ENCODE peak calls at places on chromosomes 3 and 15, in seven cellular contexts. D, Q, N, V, X, M and Z are unnamed samples.

GRCh38 chr15:74799255-74799842 is 13.3 kb upstream of the LMAN1L start:
- DNase-seq in D (no peak), Q (no peak), N (no peak), V (no peak), X (no peak), M (no peak), Z (no peak)

GRCh38 chr15:43516801-43517353 is 531 bp upstream of the MAP1A start:
- DNase-seq in D (no peak), Q (no peak), N (no peak), V (no peak), X (no peak), M (no peak), Z (peak)

GRCh38 chr3:5312278-5312677 is 124.8 kb downstream of the EDEM1 start:
- DNase-seq in D (no peak), Q (no peak), N (no peak), V (no peak), X (no peak), M (no peak), Z (no peak)

GRCh38 chr3:177574232-177574856 is 377.1 kb upstream of the TBL1XR1 start:
- DNase-seq in D (no peak), Q (no peak), N (no peak), V (peak), X (peak), M (peak), Z (no peak)

GRCh38 chr15:80588801-80589200 is 106.3 kb upstream of the ABHD17C start:
- DNase-seq in D (no peak), Q (no peak), N (no peak), V (no peak), X (peak), M (no peak), Z (no peak)

GRCh38 chr3:38578551-38578950 is 70.9 kb downstream of the SCN5A start:
- DNase-seq in D (no peak), Q (peak), N (no peak), V (no peak), X (peak), M (no peak), Z (peak)

GRCh38 chr15:66826504-66826903 is 124.5 kb downstream of the SMAD6 start:
- DNase-seq in D (no peak), Q (no peak), N (no peak), V (no peak), X (no peak), M (no peak), Z (no peak)

GRCh38 chr3:127628426-127628787 is 578 bp upstream of the PODXL2 start:
- DNase-seq in D (no peak), Q (no peak), N (no peak), V (no peak), X (no peak), M (no peak), Z (no peak)

GRCh38 chr15:66763186-66764066 is 61.4 kb downstream of the SMAD6 start:
- DNase-seq in D (no peak), Q (no peak), N (no peak), V (no peak), X (peak), M (peak), Z (no peak)

GRCh38 chr3:76043746-76044145 is 258.4 kb upstream of the ZNF717 start:
- DNase-seq in D (peak), Q (no peak), N (no peak), V (no peak), X (no peak), M (no peak), Z (no peak)

DNA sequence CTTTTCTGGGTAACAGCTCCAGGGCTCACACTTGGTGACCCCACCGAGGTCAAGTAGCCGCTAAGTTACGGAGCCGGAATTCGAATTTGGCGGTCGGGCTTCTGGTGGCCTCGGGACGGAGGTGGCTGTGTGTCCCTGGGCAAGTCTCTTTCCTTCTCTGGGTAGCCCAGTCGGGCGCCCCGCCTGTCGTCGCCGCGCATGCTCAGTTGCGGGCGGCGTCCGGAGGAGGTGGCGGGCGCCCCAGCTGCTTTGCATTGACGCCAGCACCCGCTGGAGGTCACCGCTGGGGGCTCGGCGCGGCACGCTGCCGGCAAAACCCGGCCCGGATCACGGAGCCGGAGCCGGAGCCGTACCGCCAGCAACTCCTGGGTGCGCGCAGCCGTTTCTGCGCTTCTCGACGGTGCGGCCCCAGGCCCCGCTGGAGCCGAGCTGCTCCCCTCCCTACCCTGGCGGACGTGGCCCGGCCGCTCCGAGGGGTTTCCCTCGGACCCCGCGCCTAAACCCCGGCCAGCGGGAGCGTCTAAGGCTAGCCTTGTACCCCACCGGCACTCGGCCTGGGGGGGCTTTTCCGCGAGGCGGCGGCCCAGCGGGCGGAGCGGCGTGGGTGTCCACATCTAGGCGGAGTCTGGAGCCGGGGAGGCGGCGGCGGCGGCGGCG is 474 bp upstream of the PDE8A start:
- DNase-seq in D (peak), Q (peak), N (peak), V (peak), X (peak), M (peak), Z (peak)
- TF ChIP-seq POLR2A in D (no peak), Q (peak), N (peak), V (peak), X (no peak), M (peak), Z (peak)

GRCh38 chr3:184031187-184031792 is at the start of gene HTR3D:
- DNase-seq in D (no peak), Q (no peak), N (no peak), V (no peak), X (no peak), M (no peak), Z (no peak)
- TF ChIP-seq POLR2AphosphoS5 in D (no peak), Q (no peak), N (no peak), V (no peak), X (no peak), M (no peak), Z (no peak)

GRCh38 chr3:196633658-196634151 is 5.8 kb upstream of the NRROS start:
- DNase-seq in D (no peak), Q (no peak), N (no peak), V (no peak), X (no peak), M (no peak), Z (no peak)
- H3K27ac ChIP-seq in D (no peak), Q (peak), N (no peak), V (peak), X (no peak), M (peak), Z (no peak)

DNA sequence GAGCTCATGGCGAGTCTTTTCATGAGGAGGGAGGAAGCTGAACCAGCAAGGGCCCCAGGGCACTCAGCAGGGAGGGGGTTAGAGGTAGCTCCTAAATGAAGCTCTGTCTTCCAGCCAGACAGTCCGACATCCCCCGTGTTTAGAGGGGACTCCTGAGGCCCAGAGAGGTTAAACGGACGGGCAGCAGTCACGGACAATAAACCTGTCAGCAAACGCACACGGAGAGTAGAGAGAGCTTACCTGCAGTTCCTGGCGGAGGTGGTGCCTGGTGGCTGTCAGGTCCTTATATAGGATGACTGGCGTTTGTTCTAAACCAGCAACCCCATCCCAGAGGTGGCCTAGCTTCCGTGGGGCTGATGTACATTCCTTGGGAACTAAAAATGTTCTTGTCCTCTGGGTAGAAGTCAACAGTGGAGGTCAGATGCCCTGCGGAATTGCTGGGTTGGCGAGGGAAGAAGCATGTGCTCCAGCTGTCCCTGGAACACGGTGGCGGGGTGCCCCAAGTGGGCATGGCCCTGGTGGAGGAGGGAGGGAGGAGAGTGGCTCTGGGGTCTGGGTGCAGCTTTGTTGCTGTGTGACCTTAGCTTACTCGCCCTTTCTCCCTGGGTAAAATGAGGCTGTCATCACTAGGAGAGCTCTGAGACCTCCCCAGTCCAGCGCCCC is 2.1 kb downstream of the GHRL start:
- DNase-seq in D (no peak), Q (no peak), N (no peak), V (no peak), X (no peak), M (no peak), Z (no peak)
- TF ChIP-seq POLR2A in D (no peak), Q (no peak), N (no peak), V (no peak), X (no peak), M (no peak), Z (no peak)

DNA sequence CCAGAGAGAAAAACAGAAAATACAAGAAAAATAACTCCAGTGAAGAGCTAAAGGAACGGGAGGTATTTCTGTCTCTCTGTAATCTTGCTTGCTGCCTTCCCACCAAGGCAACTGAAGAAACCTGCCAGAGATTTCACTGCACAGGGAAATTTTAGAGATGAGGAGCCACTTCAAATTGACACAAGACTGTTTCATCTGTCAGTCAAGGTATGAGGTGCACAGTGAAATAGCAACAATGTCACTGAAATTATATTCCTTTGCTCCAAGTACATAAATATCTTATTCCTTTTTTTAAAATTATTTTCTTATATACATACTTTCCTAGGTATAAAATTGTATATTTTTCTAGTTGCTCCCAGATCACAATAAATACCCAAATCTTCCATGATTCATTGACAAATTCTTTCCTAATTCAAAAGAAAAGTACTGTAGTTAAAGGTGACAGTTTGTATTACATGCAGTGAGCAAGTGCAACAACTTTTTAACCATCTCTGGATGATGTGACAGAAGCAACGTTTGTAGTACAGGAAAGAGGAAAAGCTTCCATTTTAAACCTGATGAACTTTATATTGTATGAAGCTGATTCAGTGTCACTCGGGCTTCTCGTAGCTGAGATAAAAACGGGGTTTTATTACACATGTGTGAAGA is 563.4 kb downstream of the TUSC7 start:
- DNase-seq in D (no peak), Q (no peak), N (no peak), V (no peak), X (no peak), M (no peak), Z (no peak)
- TF ChIP-seq POLR2AphosphoS5 in D (no peak), Q (no peak), N (no peak), V (no peak), X (no peak), M (no peak), Z (no peak)

GRCh38 chr3:113977822-113978221 is 30.0 kb downstream of the ZDHHC23 start:
- DNase-seq in D (no peak), Q (no peak), N (no peak), V (no peak), X (no peak), M (no peak), Z (no peak)
- H3K27ac ChIP-seq in D (no peak), Q (no peak), N (no peak), V (no peak), X (no peak), M (no peak), Z (no peak)